ENCODE peak calls at places on chromosomes 3 and 15, in five cellular contexts. P, Y, T, D and H are unnamed samples.

GRCh38 chr15:68818671-68819450 is 1.8 kb downstream of the ANP32A start:
- DNase-seq in Y (peak), P (no peak), D (peak), T (peak), H (no peak)

GRCh38 chr3:123636431-123636841 is 51.6 kb upstream of the HACD2 start:
- DNase-seq in Y (no peak), D (no peak), P (no peak), T (peak), H (no peak)

GRCh38 chr3:133863865-133864264 is 31.8 kb downstream of the RAB6B start:
- DNase-seq in D (no peak), P (no peak), Y (no peak), T (no peak), H (no peak)

GRCh38 chr3:144039661-144040060 is 68.0 kb downstream of the DIPK2A start:
- DNase-seq in Y (no peak), T (no peak), P (no peak), D (no peak), H (no peak)

GRCh38 chr3:141986548-141987107 is 110.2 kb downstream of the ATP1B3 start:
- DNase-seq in Y (no peak), D (no peak), P (no peak), T (no peak), H (no peak)

GRCh38 chr3:126015075-126015474 is 46.1 kb downstream of the ROPN1B start:
- DNase-seq in Y (no peak), D (no peak), P (no peak), T (no peak), H (no peak)

GRCh38 chr3:127005864-127006500 is 23.1 kb downstream of the PLXNA1 start:
- DNase-seq in T (no peak), D (peak), Y (no peak), P (no peak), H (no peak)

GRCh38 chr3:34260266-34260990 is 462.0 kb downstream of the PDCD6IP start:
- DNase-seq in D (peak), P (no peak), T (peak), Y (peak), H (no peak)

GRCh38 chr3:130671545-130671944 is 75.1 kb downstream of the PIK3R4 start:
- DNase-seq in P (no peak), D (no peak), T (no peak), Y (no peak), H (no peak)

GRCh38 chr15:57626713-57627440 is 35.2 kb downstream of the MYZAP start:
- DNase-seq in T (no peak), Y (peak), P (no peak), D (no peak), H (no peak)

GRCh38 chr3:49780080-49780967 is 6.0 kb downstream of the IP6K1 start:
- DNase-seq in P (no peak), D (no peak), T (no peak), Y (no peak), H (no peak)

GRCh38 chr3:58189691-58190090 is 21.1 kb downstream of the DNASE1L3 start:
- DNase-seq in T (no peak), D (no peak), Y (no peak), P (no peak), H (no peak)

GRCh38 chr15:68693071-68693470 is 114.3 kb downstream of the CORO2B start:
- DNase-seq in T (no peak), D (peak), P (no peak), Y (no peak), H (no peak)

GRCh38 chr3:37319784-37320183 is 145.4 kb upstream of the LRRFIP2 start:
- DNase-seq in Y (no peak), P (no peak), D (no peak), T (no peak), H (no peak)

GRCh38 chr15:25773248-25773647 is 89.9 kb downstream of the ATP10A start:
- DNase-seq in Y (no peak), P (no peak), D (no peak), T (no peak), H (no peak)

GRCh38 chr3:36738701-36739100 is 25.7 kb downstream of the DCLK3 start:
- DNase-seq in T (peak), D (no peak), P (no peak), Y (no peak), H (no peak)

GRCh38 chr15:78626611-78627010 is 5.8 kb upstream of the CHRNA3 start:
- DNase-seq in P (no peak), T (no peak), D (no peak), Y (no peak), H (no peak)

GRCh38 chr15:57751177-57751800 is 44.8 kb downstream of the POLR2M start:
- DNase-seq in P (no peak), T (no peak), D (peak), Y (no peak), H (no peak)

GRCh38 chr3:71305246-71306206 is 278.0 kb downstream of the FOXP1 start:
- DNase-seq in T (peak), D (peak), Y (no peak), P (no peak), H (no peak)

GRCh38 chr15:66843581-66843980 is 141.5 kb downstream of the SMAD6 start:
- DNase-seq in D (no peak), T (no peak), P (no peak), Y (no peak), H (no peak)
- H3K4me3 ChIP-seq in D (no peak), T (no peak), P (no peak), Y (peak), H (no peak)

GRCh38 chr15:90671216-90671615 is 45.9 kb upstream of the BLM start:
- DNase-seq in Y (no peak), T (no peak), D (no peak), P (no peak), H (no peak)

GRCh38 chr15:90664650-90665287 is 52.4 kb upstream of the BLM start:
- DNase-seq in D (peak), P (no peak), Y (peak), T (peak), H (no peak)

GRCh38 chr15:90665288-90666134 is 51.6 kb upstream of the BLM start:
- DNase-seq in T (peak), D (peak), Y (peak), P (no peak), H (no peak)

GRCh38 chr15:90667063-90667754 is 49.9 kb upstream of the BLM start:
- DNase-seq in D (no peak), T (no peak), P (no peak), Y (no peak), H (no peak)

DNA sequence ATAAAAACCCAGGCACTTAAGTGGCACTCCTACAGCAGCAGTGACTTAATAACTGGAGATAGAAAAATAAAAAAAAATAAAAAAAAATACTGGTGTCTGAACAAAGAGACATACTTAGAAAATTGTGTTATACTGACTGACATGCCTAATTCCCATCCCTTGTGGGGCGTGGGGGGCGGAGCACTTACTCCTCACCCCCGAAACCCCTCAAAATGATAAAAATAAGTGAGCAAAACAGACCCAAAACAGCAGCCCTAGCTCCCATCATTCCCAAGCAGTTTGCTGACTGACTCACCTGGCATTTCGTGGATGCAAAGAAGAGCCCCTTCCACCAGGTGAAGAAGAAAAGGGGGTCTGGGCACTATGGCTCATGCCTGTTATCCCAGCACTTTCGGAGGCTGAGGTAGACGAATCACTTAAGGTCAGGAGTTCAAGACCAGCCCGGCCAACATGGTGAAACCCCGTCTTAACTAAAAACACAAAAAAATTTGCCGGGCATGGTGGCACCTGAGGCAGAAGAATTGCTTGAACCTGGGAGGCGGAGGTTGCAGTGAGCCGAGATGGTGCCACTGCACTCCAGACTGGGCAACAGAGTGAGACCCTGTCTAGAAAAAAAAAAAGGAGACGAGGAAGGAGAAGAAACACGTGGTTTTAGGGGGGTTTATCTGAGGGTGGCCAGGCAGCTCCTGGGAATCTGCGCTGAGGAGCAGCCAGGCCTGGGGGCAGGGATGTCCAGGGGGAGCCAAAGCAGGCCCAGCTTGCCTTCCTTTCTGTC is 50.8 kb upstream of the BLM start:
- DNase-seq in T (no peak), Y (no peak), P (no peak), D (no peak), H (no peak)
- H3K4me3 ChIP-seq in T (no peak), Y (peak), P (no peak), D (no peak), H (peak)

GRCh38 chr3:62874398-62875102 is 666 bp downstream of the CADPS start:
- DNase-seq in T (peak), D (no peak), P (no peak), Y (peak), H (no peak)

GRCh38 chr3:62876064-62876463 is 848 bp upstream of the CADPS start:
- DNase-seq in P (no peak), D (peak), T (peak), Y (peak), H (peak)

GRCh38 chr3:62873672-62874397 is 1.4 kb downstream of the CADPS start:
- DNase-seq in Y (peak), D (no peak), P (no peak), T (peak), H (no peak)

GRCh38 chr3:62872318-62872717 is 2.9 kb downstream of the CADPS start:
- DNase-seq in D (no peak), T (no peak), Y (no peak), P (no peak), H (no peak)

GRCh38 chr3:62875103-62876002 is at the start of gene CADPS:
- DNase-seq in Y (peak), D (no peak), P (no peak), T (peak), H (no peak)
- H3K4me3 ChIP-seq in Y (peak), D (peak), P (peak), T (peak), H (peak)

DNA sequence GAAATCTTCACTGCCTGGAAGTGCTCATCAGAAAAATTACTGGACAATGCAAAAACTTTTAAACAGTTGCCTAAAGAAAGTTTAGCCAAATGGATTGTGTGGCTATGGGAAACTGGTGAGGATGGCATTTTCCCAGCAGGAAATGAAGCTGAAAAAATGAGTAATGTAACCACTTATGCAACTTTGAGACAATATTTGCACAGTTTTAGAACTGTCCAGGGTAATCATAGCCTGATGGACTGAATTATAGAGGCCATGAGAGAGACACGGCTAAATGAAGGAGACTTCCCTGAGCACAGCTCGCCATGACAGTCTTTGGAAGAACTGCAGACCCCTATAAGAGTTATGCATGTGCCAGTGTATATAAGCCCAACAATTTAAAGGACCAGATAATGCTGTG is 881.5 kb downstream of the VGLL3 start:
- DNase-seq in Y (no peak), D (no peak), P (no peak), T (no peak), H (no peak)
- H3K4me3 ChIP-seq in Y (no peak), D (no peak), P (no peak), T (no peak), H (no peak)

DNA sequence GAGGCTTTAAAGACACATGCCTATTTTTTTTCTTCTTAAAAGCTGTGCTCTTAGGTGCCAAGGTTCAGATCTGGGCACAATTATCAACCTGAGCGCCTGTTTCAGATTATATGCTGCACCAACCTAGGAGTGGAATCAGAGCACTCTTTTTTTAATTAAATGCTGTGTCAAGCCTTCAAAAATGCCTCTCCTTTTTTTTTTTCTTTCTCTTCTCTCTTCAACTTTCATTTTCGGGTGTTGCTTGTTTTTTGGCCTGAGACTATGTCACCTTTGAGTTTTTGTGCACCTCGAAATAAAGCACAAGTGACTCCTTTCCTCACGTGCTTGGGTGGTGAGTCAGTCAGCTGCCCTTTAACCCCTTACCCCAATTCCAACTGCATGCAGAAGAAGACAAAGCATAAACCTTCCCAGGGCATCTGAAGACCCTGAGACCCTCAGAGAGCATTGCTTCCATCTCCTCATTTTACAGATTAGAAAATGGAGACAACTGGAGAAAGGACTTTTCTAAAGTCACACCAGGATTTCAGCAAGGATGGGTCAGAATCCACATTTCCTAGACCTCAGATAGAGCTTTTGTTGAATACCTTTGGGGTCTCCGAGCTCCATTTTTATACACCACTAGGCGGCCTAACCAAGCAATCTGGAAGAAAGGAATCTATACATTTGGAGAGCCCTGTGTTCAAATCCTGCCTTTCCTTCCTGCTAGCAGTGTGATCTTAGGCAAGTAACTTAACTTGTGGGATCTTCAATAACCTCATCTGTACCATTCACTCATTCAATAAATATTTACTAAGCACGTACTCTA is 631 bp upstream of the PRICKLE2 start:
- DNase-seq in D (no peak), Y (no peak), T (no peak), P (no peak), H (no peak)
- H3K4me3 ChIP-seq in D (peak), Y (peak), T (no peak), P (peak), H (peak)

GRCh38 chr3:25182794-25183193 is 245.3 kb upstream of the RARB start:
- DNase-seq in T (no peak), Y (no peak), P (no peak), D (no peak), H (no peak)
- H3K4me3 ChIP-seq in T (no peak), Y (no peak), P (no peak), D (no peak), H (no peak)

GRCh38 chr3:14377044-14377837 is 25.2 kb upstream of the SLC6A6 start:
- DNase-seq in Y (no peak), P (no peak), T (no peak), D (no peak), H (no peak)
- H3K4me3 ChIP-seq in Y (no peak), P (no peak), T (no peak), D (no peak), H (no peak)

GRCh38 chr3:16264174-16264707 is 502 bp downstream of the DPH3 start:
- DNase-seq in D (no peak), P (no peak), Y (no peak), T (no peak), H (no peak)
- H3K4me3 ChIP-seq in D (peak), P (peak), Y (peak), T (peak), H (peak)